ENCODE peak calls at places on chromosomes 3 and 15, in four cellular contexts. J is activated naive CD8-positive, alpha-beta T cell treated with anti-CD3 and anti-CD28 coated beads, Interleukin-2, amount 50 U/mL, for 24 hours; K is fibroblast of mammary gland; G is body of pancreas. R is an unnamed sample.

GRCh38 chr15:26007151-26007550 is 144.0 kb upstream of the ATP10A start:
- DNase-seq in K (no peak), G (no peak), J (no peak), R (no peak)

GRCh38 chr15:67064607-67065530 is 533 bp upstream of the SMAD3 start:
- DNase-seq in K (no peak), G (peak), J (peak), R (peak)

GRCh38 chr3:114900908-114901307 is 246.2 kb downstream of the ZBTB20 start:
- DNase-seq in G (no peak), K (peak), J (no peak), R (no peak)

GRCh38 chr15:81108427-81108826 is 25.6 kb upstream of the CFAP161 start:
- DNase-seq in K (no peak), J (peak), G (no peak), R (no peak)

GRCh38 chr3:57256844-57257243 is 29.3 kb downstream of the APPL1 start:
- DNase-seq in J (no peak), G (no peak), K (no peak), R (no peak)

GRCh38 chr3:131083190-131083863 is 56.6 kb downstream of the NEK11 start:
- DNase-seq in J (no peak), G (peak), K (peak), R (no peak)

GRCh38 chr3:13452490-13453335 is 27.4 kb upstream of the HDAC11 start:
- DNase-seq in J (peak), G (peak), K (peak), R (no peak)

GRCh38 chr3:173371848-173372487 is 25.6 kb upstream of the NLGN1 start:
- DNase-seq in G (peak), J (no peak), K (peak), R (no peak)

GRCh38 chr3:184078851-184079250 is 18.0 kb upstream of the HTR3E start:
- DNase-seq in J (no peak), G (no peak), K (peak), R (no peak)

GRCh38 chr15:62985768-62986167 is 56.8 kb upstream of the TPM1 start:
- DNase-seq in K (peak), J (no peak), G (no peak), R (no peak)

GRCh38 chr3:179037361-179037760 is 34.2 kb downstream of the ZMAT3 start:
- DNase-seq in J (peak), G (no peak), K (peak), R (peak)

GRCh38 chr15:56869573-56869972 is 48.9 kb upstream of the TCF12 start:
- DNase-seq in J (peak), G (peak), K (peak), R (peak)